ENCODE peak calls at places on chromosomes 7 and 10, in five cellular contexts. One of them, this sample, is unnamed.

GRCh38 chr7:30202671-30203070 is 67.9 kb downstream of the MTURN start:
- DNase-seq in sigmoid colon: no peak
- DNase-seq in germinal center: no peak
- DNase-seq in amniotic stem cell: no peak
- DNase-seq in upper lobe of right lung: no peak
- DNase-seq in this sample: no peak

GRCh38 chr10:7817576-7817975 is 729 bp upstream of the TAF3 start:
- DNase-seq in sigmoid colon: no peak
- DNase-seq in germinal center: no peak
- DNase-seq in amniotic stem cell: no peak
- DNase-seq in upper lobe of right lung: no peak
- DNase-seq in this sample: no peak

GRCh38 chr7:101681170-101682007 is 52.3 kb upstream of the MYL10 start:
- DNase-seq in amniotic stem cell: peak; percentile 79
- DNase-seq in sigmoid colon: no peak
- DNase-seq in germinal center: no peak
- DNase-seq in upper lobe of right lung: no peak
- DNase-seq in this sample: peak; percentile 91

GRCh38 chr10:126207313-126207771 is 180.9 kb downstream of the ADAM12 start:
- DNase-seq in upper lobe of right lung: no peak
- DNase-seq in germinal center: no peak
- DNase-seq in sigmoid colon: no peak
- DNase-seq in amniotic stem cell: no peak
- DNase-seq in this sample: no peak

GRCh38 chr7:18583305-18583704 is 87.8 kb downstream of the HDAC9 start:
- DNase-seq in germinal center: no peak
- DNase-seq in amniotic stem cell: peak; percentile 18
- DNase-seq in upper lobe of right lung: no peak
- DNase-seq in sigmoid colon: no peak
- DNase-seq in this sample: no peak

GRCh38 chr10:248307-248706 is 113.1 kb downstream of the ZMYND11 start:
- DNase-seq in upper lobe of right lung: no peak
- DNase-seq in amniotic stem cell: no peak
- DNase-seq in germinal center: no peak
- DNase-seq in sigmoid colon: no peak
- DNase-seq in this sample: no peak

GRCh38 chr7:142412551-142413193 is 154.8 kb upstream of the PRSS58 start:
- DNase-seq in amniotic stem cell: peak; percentile 21
- DNase-seq in upper lobe of right lung: no peak
- DNase-seq in sigmoid colon: no peak
- DNase-seq in germinal center: peak; percentile 38
- DNase-seq in this sample: no peak

GRCh38 chr7:32479574-32480200 is 10.5 kb downstream of the LSM5 start:
- DNase-seq in sigmoid colon: no peak
- DNase-seq in amniotic stem cell: peak; percentile 11
- DNase-seq in germinal center: peak; percentile 29
- DNase-seq in upper lobe of right lung: no peak
- DNase-seq in this sample: no peak

GRCh38 chr10:22433875-22434274 is 88.6 kb downstream of the SPAG6 start:
- DNase-seq in amniotic stem cell: peak; percentile 64
- DNase-seq in upper lobe of right lung: no peak
- DNase-seq in germinal center: no peak
- DNase-seq in sigmoid colon: no peak
- DNase-seq in this sample: no peak

GRCh38 chr10:59177031-59177861 is 803 bp downstream of the PHYHIPL start:
- DNase-seq in sigmoid colon: no peak
- DNase-seq in amniotic stem cell: peak; percentile 74
- DNase-seq in upper lobe of right lung: no peak
- DNase-seq in germinal center: no peak
- DNase-seq in this sample: peak; percentile 71

GRCh38 chr7:147298611-147299043 is 1182.0 kb downstream of the CNTNAP2 start:
- DNase-seq in amniotic stem cell: peak; percentile 19
- DNase-seq in sigmoid colon: no peak
- DNase-seq in upper lobe of right lung: no peak
- DNase-seq in germinal center: no peak
- DNase-seq in this sample: no peak